ENCODE peak calls at places on chromosomes 2 and 18, in seven cellular contexts. L is kidney epithelial cell; A is left lung; H is upper lobe of right lung; P is fibroblast of lung; Z is CD4-positive, alpha-beta memory T cell; K is body of pancreas. I is an unnamed sample.
A peak's percentile ranks its signal among the peaks of the same experiment; 100 is the strongest.

GRCh38 chr18:24995056-24995455 is 356.9 kb downstream of the ZNF521 start:
- DNase-seq in H (no peak), Z (no peak), L (peak; percentile 7), K (no peak), A (no peak), P (peak; percentile 64), I (no peak)

GRCh38 chr2:237978058-237978712 is 11.4 kb downstream of the UBE2F start:
- DNase-seq in K (peak; percentile 30), L (no peak), P (no peak), A (no peak), Z (no peak), H (no peak), I (no peak)

GRCh38 chr18:79507076-79507545 is 111.4 kb downstream of the NFATC1 start:
- DNase-seq in H (peak; percentile 76), L (no peak), Z (peak; percentile 48), K (peak; percentile 44), A (peak; percentile 62), P (peak; percentile 75), I (no peak)

GRCh38 chr2:224025874-224026273 is 13.2 kb downstream of the SERPINE2 start:
- DNase-seq in K (peak; percentile 33), Z (peak; percentile 80), L (no peak), A (no peak), P (no peak), H (no peak), I (peak; percentile 68)

GRCh38 chr2:235305678-235306077 is 188.2 kb upstream of the AGAP1 start:
- DNase-seq in L (no peak), A (no peak), K (no peak), H (no peak), Z (no peak), P (no peak), I (no peak)

GRCh38 chr2:39476524-39476923 is 39.4 kb upstream of the MAP4K3 start:
- DNase-seq in H (no peak), L (no peak), A (no peak), P (no peak), Z (no peak), K (no peak), I (no peak)

GRCh38 chr2:172535119-172535518 is 20.8 kb upstream of the PDK1 start:
- DNase-seq in A (no peak), Z (no peak), K (no peak), P (no peak), L (no peak), H (no peak), I (no peak)

GRCh38 chr18:9319333-9319732 is 15.2 kb upstream of the TWSG1 start:
- DNase-seq in K (no peak), L (no peak), A (no peak), Z (no peak), H (no peak), P (peak; percentile 81), I (no peak)

GRCh38 chr2:20917724-20918572 is 95.0 kb upstream of the LDAH start:
- DNase-seq in K (no peak), H (no peak), L (no peak), Z (no peak), P (peak; percentile 52), A (no peak), I (no peak)

GRCh38 chr2:48356701-48357322 is 173.1 kb upstream of the STON1 start:
- DNase-seq in A (no peak), L (peak; percentile 18), Z (peak; percentile 70), P (peak; percentile 73), H (no peak), K (no peak), I (no peak)

GRCh38 chr18:35713545-35713944 is 132.0 kb downstream of the GALNT1 start:
- DNase-seq in K (no peak), Z (no peak), H (no peak), P (peak; percentile 79), L (no peak), A (no peak), I (no peak)

DNA sequence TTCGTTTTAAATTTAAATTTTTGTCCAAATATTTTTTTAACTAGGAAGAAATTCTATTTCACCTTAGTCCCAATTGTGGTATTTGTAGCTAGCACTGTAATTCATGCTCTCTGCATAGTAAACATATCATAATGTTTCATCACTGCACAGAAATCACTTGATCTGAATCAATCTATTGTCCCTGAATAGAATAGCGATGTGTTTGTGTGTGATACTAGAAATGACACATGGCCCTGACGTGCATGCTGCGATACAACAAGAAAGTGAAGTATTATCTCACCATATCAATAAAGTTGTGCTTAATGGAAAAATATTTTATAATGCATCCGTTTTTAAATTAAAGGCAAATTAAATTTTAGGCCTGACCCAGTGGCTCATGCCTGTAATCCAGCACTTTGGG is 10.0 kb downstream of the TTL start:
- DNase-seq in K (no peak), P (no peak), Z (no peak), H (no peak), L (no peak), A (no peak), I (no peak)
- H3K36me3 ChIP-seq in K (no peaks in the 10 kb centered on the region), P (peaks cover 4% of the 10 kb centered on the region), Z (peaks cover 12% of the 10 kb centered on the region), H (peaks cover 15% of the 10 kb centered on the region), L (no peaks in the 10 kb centered on the region), A (no peaks in the 10 kb centered on the region), I (peaks cover 28% of the 10 kb centered on the region)

GRCh38 chr2:165927353-165927752 is 26.2 kb downstream of the TTC21B start:
- DNase-seq in K (no peak), L (no peak), P (peak; percentile 24), A (no peak), H (no peak), Z (no peak), I (no peak)
- H3K36me3 ChIP-seq in K (peaks cover 16% of the 10 kb centered on the region), L (no peaks in the 10 kb centered on the region), P (no peaks in the 10 kb centered on the region), A (no peaks in the 10 kb centered on the region), H (peaks cover 78% of the 10 kb centered on the region), Z (peaks cover 15% of the 10 kb centered on the region), I (peaks cover 54% of the 10 kb centered on the region)

DNA sequence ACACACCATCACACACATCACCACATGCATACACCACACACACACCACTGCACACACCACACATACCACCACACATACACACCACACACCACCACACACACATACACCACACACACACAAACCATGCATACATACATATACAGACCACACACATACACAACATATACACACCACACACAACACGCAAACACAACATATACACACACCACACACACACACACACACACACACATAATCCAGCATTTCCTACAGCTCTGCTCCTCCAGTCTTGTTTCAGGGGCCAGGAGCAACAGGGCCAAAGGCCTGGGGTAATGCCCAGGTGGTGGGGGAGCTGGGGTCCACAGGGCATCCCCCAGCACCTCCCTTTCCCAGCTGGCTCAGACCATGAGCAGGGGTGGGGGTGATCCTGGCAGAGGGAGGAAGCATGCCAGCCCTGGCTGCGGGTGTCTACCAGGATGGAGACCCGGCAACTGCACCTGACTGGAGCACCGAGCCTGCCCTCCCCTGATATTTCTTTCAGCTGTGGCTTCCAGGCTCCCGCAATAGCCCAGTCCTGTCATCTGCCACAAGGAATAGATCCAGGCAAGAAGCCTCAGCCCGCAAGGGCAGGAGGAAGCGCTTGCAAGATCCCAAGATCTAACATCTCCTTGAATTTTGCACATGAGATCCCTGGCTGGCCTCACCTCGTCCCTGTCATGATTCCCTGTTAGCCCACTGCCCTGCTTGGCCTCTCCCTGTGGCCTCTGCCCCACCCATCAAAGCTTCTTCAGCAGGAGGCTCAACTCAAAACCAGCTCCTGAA is 196.9 kb downstream of the TNS1 start:
- DNase-seq in L (no peak), A (no peak), Z (peak; percentile 11), H (peak; percentile 46), P (no peak), K (no peak), I (no peak)
- H3K36me3 ChIP-seq in L (peaks cover 2% of the 10 kb centered on the region), A (no peaks in the 10 kb centered on the region), Z (no peaks in the 10 kb centered on the region), H (peaks cover 88% of the 10 kb centered on the region), P (peaks cover 23% of the 10 kb centered on the region), K (peaks cover 41% of the 10 kb centered on the region), I (no peaks in the 10 kb centered on the region)

GRCh38 chr2:231163011-231163410 is 35.4 kb upstream of the ARMC9 start:
- DNase-seq in A (no peak), K (no peak), P (no peak), H (no peak), Z (no peak), L (no peak), I (no peak)
- H3K36me3 ChIP-seq in A (no peaks in the 10 kb centered on the region), K (peaks cover 6% of the 10 kb centered on the region), P (peaks cover 6% of the 10 kb centered on the region), H (peaks cover 40% of the 10 kb centered on the region), Z (peaks cover 31% of the 10 kb centered on the region), L (peaks cover 2% of the 10 kb centered on the region), I (peaks cover 60% of the 10 kb centered on the region)

GRCh38 chr2:131517106-131517831 is 10.4 kb upstream of the CCDC74A start:
- DNase-seq in P (no peak), K (no peak), A (no peak), Z (no peak), L (no peak), H (peak; percentile 54), I (no peak)

GRCh38 chr2:131519466-131519865 is 8.2 kb upstream of the CCDC74A start:
- DNase-seq in A (no peak), L (no peak), Z (no peak), H (peak; percentile 48), K (no peak), P (no peak), I (no peak)

GRCh38 chr2:131516011-131516410 is 11.7 kb upstream of the CCDC74A start:
- DNase-seq in K (no peak), Z (no peak), H (peak; percentile 33), P (no peak), A (no peak), L (no peak), I (no peak)

GRCh38 chr2:131521961-131522781 is 5.5 kb upstream of the CCDC74A start:
- DNase-seq in Z (no peak), K (no peak), L (no peak), P (no peak), A (no peak), H (peak; percentile 54), I (no peak)

DNA sequence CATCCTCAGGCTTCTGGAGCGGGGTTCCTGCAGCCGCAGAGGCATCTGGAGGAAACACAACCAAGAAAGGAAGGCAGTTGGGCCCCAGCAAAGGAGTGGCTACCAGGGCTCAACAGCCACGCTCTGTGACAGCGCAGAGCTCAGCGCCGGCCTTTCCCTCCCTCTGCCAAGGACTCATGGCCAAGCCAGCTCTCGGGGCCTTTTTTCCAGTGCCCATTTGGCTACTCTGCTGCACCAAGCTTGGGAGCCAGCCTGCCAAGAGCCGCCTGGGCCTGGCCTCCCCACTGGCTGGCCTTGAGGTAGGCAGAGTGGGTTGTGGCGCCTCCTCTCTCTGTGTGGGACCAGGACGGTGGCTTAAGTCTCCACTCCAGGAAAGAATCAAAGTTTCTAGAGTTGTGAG is 7.2 kb upstream of the CCDC74A start:
- DNase-seq in K (no peak), A (no peak), L (no peak), H (peak; percentile 57), Z (no peak), P (no peak), I (no peak)
- H3K36me3 ChIP-seq in K (peaks cover 8% of the 10 kb centered on the region), A (no peaks in the 10 kb centered on the region), L (no peaks in the 10 kb centered on the region), H (peaks cover 7% of the 10 kb centered on the region), Z (no peaks in the 10 kb centered on the region), P (peaks cover 3% of the 10 kb centered on the region), I (no peaks in the 10 kb centered on the region)

GRCh38 chr2:36500072-36500471 is 97.9 kb downstream of the FEZ2 start:
- DNase-seq in Z (no peak), L (no peak), H (no peak), P (no peak), K (no peak), A (no peak), I (no peak)

GRCh38 chr2:36499128-36499820 is 98.7 kb downstream of the FEZ2 start:
- DNase-seq in P (no peak), L (no peak), A (no peak), Z (no peak), H (no peak), K (no peak), I (no peak)

GRCh38 chr2:36493221-36493620 is 104.7 kb downstream of the FEZ2 start:
- DNase-seq in P (peak; percentile 53), H (no peak), Z (no peak), L (no peak), K (no peak), A (no peak), I (no peak)

GRCh38 chr2:36502081-36502480 is 95.9 kb downstream of the FEZ2 start:
- DNase-seq in P (peak; percentile 69), L (no peak), A (no peak), K (no peak), H (no peak), Z (no peak), I (no peak)

GRCh38 chr2:36497570-36498163 is 100.3 kb downstream of the FEZ2 start:
- DNase-seq in P (no peak), H (no peak), Z (no peak), L (no peak), A (no peak), K (no peak), I (no peak)
- H3K36me3 ChIP-seq in P (peaks cover 20% of the 10 kb centered on the region), H (peaks cover 32% of the 10 kb centered on the region), Z (no peaks in the 10 kb centered on the region), L (no peaks in the 10 kb centered on the region), A (no peaks in the 10 kb centered on the region), K (no peaks in the 10 kb centered on the region), I (no peaks in the 10 kb centered on the region)

I was measured in SJCRH30.